ENCODE peak calls at places on chromosomes 2 and 18, in five cellular contexts. Z, F, P, L and A are unnamed samples.

GRCh38 chr2:191265311-191266170 is 20.3 kb downstream of the MYO1B start:
- DNase-seq in Z (peak; percentile 21), F (no peak), P (no peak), L (no peak), A (no peak)

GRCh38 chr2:213159768-213160167 is 8.4 kb upstream of the IKZF2 start:
- DNase-seq in Z (no peak), F (no peak), P (no peak), L (no peak), A (no peak)

GRCh38 chr18:3842844-3843243 is 392.9 kb downstream of the TGIF1 start:
- DNase-seq in Z (no peak), F (no peak), P (no peak), L (no peak), A (no peak)

GRCh38 chr2:209719034-209719433 is 52.6 kb upstream of the UNC80 start:
- DNase-seq in Z (no peak), F (no peak), P (peak; percentile 23), L (no peak), A (no peak)

GRCh38 chr2:128778843-128779242 is 460.2 kb upstream of the HS6ST1 start:
- DNase-seq in Z (no peak), F (no peak), P (no peak), L (no peak), A (no peak)

GRCh38 chr2:200966770-200967169 is 3.3 kb upstream of the ORC2 start:
- DNase-seq in Z (no peak), F (no peak), P (peak; percentile 80), L (no peak), A (no peak)

GRCh38 chr2:19854596-19855235 is 47.1 kb downstream of the TTC32 start:
- DNase-seq in Z (peak; percentile 29), F (no peak), P (no peak), L (no peak), A (no peak)

GRCh38 chr2:104756119-104756518 is 97.8 kb upstream of the POU3F3 start:
- DNase-seq in Z (no peak), F (no peak), P (no peak), L (no peak), A (no peak)

GRCh38 chr2:240933048-240933965 is 27.2 kb downstream of the CROCC2 start:
- DNase-seq in Z (no peak), F (peak; percentile 41), P (no peak), L (peak; percentile 3), A (peak; percentile 11)

GRCh38 chr18:47928466-47928865 is 2.0 kb downstream of the SMAD2 start:
- DNase-seq in Z (no peak), F (no peak), P (peak; percentile 88), L (no peak), A (no peak)

GRCh38 chr18:49621301-49621700 is 59.4 kb downstream of the LIPG start:
- DNase-seq in Z (no peak), F (no peak), P (no peak), L (no peak), A (no peak)

GRCh38 chr2:169050476-169051240 is 18.7 kb upstream of the DHRS9 start:
- DNase-seq in Z (no peak), F (no peak), P (peak; percentile 82), L (no peak), A (no peak)

GRCh38 chr18:14939141-14939540 is 191.2 kb downstream of the ANKRD30B start:
- DNase-seq in Z (no peak), F (no peak), P (no peak), L (no peak), A (no peak)

GRCh38 chr2:31980674-31981356 is 30.0 kb downstream of the MEMO1 start:
- DNase-seq in Z (no peak), F (no peak), P (no peak), L (no peak), A (no peak)

GRCh38 chr18:22346968-22347611 is 70.6 kb downstream of the CTAGE1 start:
- DNase-seq in Z (peak; percentile 59), F (peak; percentile 64), P (no peak), L (no peak), A (peak; percentile 81)

GRCh38 chr2:204255469-204255868 is 289.8 kb upstream of the PARD3B start:
- DNase-seq in Z (no peak), F (no peak), P (no peak), L (no peak), A (no peak)

GRCh38 chr2:200615247-200615646 is 29.4 kb downstream of the AOX1 start:
- DNase-seq in Z (no peak), F (no peak), P (peak; percentile 62), L (no peak), A (no peak)

GRCh38 chr2:10631405-10631804 is 58.4 kb downstream of the NOL10 start:
- DNase-seq in Z (no peak), F (no peak), P (no peak), L (no peak), A (no peak)

GRCh38 chr2:78011251-78011650 is 489.1 kb upstream of the LRRTM4 start:
- DNase-seq in Z (no peak), F (no peak), P (no peak), L (no peak), A (no peak)

GRCh38 chr2:235536711-235537110 is 42.9 kb downstream of the AGAP1 start:
- DNase-seq in Z (no peak), F (no peak), P (no peak), L (no peak), A (no peak)

GRCh38 chr2:113977660-113978523 is 88.0 kb downstream of the ACTR3 start:
- DNase-seq in Z (no peak), F (no peak), P (peak; percentile 94), L (peak; percentile 45), A (no peak)

GRCh38 chr18:45871655-45872054 is 46.2 kb downstream of the SIGLEC15 start:
- DNase-seq in Z (no peak), F (no peak), P (peak; percentile 63), L (no peak), A (no peak)

GRCh38 chr18:23945416-23946079 is 69.0 kb upstream of the TTC39C start:
- DNase-seq in Z (no peak), F (no peak), P (no peak), L (no peak), A (no peak)

GRCh38 chr2:39484620-39485495 is 47.8 kb upstream of the MAP4K3 start:
- DNase-seq in Z (no peak), F (no peak), P (no peak), L (no peak), A (no peak)

GRCh38 chr2:47784349-47784851 is 1.5 kb downstream of the MSH6 start:
- DNase-seq in Z (no peak), F (no peak), P (no peak), L (no peak), A (no peak)

GRCh38 chr2:12352891-12353290 is 363.8 kb upstream of the TRIB2 start:
- DNase-seq in Z (no peak), F (no peak), P (no peak), L (no peak), A (no peak)

GRCh38 chr2:26675651-26676255 is 16.8 kb upstream of the KCNK3 start:
- DNase-seq in Z (no peak), F (no peak), P (no peak), L (no peak), A (no peak)

GRCh38 chr18:59200787-59201186 is 19.2 kb upstream of the GRP start:
- DNase-seq in Z (no peak), F (no peak), P (peak; percentile 15), L (no peak), A (no peak)

GRCh38 chr2:158211516-158211915 is 109.8 kb downstream of the UPP2 start:
- DNase-seq in Z (no peak), F (no peak), P (no peak), L (no peak), A (no peak)

GRCh38 chr2:158213743-158214142 is 112.1 kb downstream of the UPP2 start:
- DNase-seq in Z (no peak), F (no peak), P (no peak), L (no peak), A (no peak)

GRCh38 chr2:158214431-158214830 is 112.8 kb downstream of the UPP2 start:
- DNase-seq in Z (no peak), F (no peak), P (no peak), L (peak; percentile 19), A (no peak)
- H3K4me1 ChIP-seq in Z (no peaks in the 10 kb centered on the region), F (no peaks in the 10 kb centered on the region), P (no peaks in the 10 kb centered on the region), L (no peaks in the 10 kb centered on the region), A (no peaks in the 10 kb centered on the region)

DNA sequence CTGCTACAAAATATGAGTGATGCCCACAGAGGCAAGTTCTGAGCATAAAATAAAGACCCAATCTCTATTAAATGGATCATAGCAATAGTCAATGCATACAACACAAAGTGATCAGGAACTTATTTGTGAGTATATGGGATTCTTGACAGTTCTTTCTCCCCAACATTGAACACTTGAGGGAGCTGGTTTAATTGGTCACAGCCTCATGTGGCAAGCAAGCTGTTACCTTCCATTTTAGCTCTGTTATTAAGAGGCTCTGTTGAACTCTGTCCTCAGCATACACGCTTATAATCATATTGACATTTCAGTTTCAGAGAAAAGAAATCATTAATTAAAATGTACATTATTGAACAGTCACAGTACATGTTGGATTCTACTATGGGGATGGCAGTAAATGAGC is 37.6 kb upstream of the PAX3 start:
- DNase-seq in Z (no peak), F (no peak), P (no peak), L (no peak), A (no peak)
- TF ChIP-seq CTCF in Z (no peak), F (no peak), P (peak; percentile 29), L (no peak), A (no peak)

DNA sequence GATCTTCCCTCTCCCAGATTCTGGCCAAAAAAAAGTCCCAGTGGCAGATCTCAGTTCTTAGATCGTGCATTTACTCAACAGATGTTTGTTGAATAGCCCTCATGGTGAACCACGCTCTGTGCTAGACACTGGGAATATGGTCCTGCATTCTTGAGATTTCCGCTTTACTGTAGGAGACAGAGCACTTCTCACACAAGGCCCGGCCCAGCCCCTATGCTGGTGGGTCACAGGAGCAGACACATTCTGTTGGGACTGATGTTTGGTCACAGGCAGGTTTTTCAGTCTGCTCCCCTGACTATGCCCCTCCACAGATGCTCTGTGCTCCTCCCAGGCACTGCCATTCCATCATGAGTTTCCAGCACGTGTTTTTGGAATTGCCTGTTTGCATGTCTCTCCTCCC is 110.9 kb downstream of the RAPGEF4 start:
- DNase-seq in Z (no peak), F (no peak), P (no peak), L (no peak), A (no peak)
- H3K27ac ChIP-seq in Z (no peak overlapping the region), F (no peak overlapping the region), P (no peak overlapping the region), L (no peak overlapping the region), A (no peak overlapping the region)

GRCh38 chr2:23901966-23902942 is 24.7 kb downstream of the ATAD2B start:
- DNase-seq in Z (no peak), F (no peak), P (peak; percentile 82), L (no peak), A (no peak)

GRCh38 chr2:23903034-23903433 is 23.9 kb downstream of the ATAD2B start:
- DNase-seq in Z (no peak), F (no peak), P (no peak), L (no peak), A (no peak)

GRCh38 chr2:23904215-23904614 is 22.7 kb downstream of the ATAD2B start:
- DNase-seq in Z (no peak), F (no peak), P (no peak), L (no peak), A (no peak)

GRCh38 chr2:23900133-23900926 is 26.6 kb downstream of the ATAD2B start:
- DNase-seq in Z (no peak), F (no peak), P (peak; percentile 84), L (no peak), A (no peak)

DNA sequence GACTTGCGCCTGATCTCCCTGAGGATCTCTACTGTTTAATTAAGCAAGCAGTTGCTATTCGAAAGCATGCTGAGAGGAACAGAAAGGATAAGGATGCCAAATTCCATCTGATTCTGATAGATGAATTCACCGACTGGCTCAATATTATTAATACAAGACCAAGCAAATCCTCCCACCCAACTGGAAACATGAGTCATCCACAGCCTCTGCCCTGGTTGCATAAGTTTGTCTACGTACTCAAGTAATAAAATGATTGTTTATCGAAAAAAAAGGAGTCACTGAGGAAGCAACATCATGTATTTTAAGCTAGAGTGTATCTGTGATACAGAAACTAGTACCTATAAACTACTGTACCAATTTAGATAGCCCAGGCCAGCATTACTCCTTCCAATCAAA is 26.0 kb downstream of the ATAD2B start:
- DNase-seq in Z (no peak), F (no peak), P (peak; percentile 82), L (peak; percentile 47), A (no peak)
- H3K4me1 ChIP-seq in Z (peaks cover 25% of the 10 kb centered on the region), F (no peaks in the 10 kb centered on the region), P (peaks cover 37% of the 10 kb centered on the region), L (peaks cover 15% of the 10 kb centered on the region), A (peaks cover 24% of the 10 kb centered on the region)